ENCODE peak calls at places on chromosomes 3 and 15, in ten cellular contexts. F is ovary; T is transverse colon; K is A549; P is CD8-positive, alpha-beta memory T cell; X is adrenal gland; Q is HAP-1; C is heart left ventricle; N is pancreas; M is HFF-Myc. J is an unnamed sample.

GRCh38 chr15:89790206-89790605 is 14.1 kb downstream of the MESP2 start:
- DNase-seq in Q (no peak), C (no peak), K (no peak), N (no peak), T (no peak), M (no peak), F (no peak), P (no peak), X (no peak), J (no peak)

GRCh38 chr3:72520690-72521308 is 327.4 kb downstream of the SHQ1 start:
- DNase-seq in X (no peak), P (no peak), F (no peak), K (no peak), C (no peak), N (no peak), T (no peak), Q (no peak), M (peak; percentile 37), J (no peak)

GRCh38 chr15:45425135-45425534 is 46.8 kb upstream of the GATM start:
- DNase-seq in F (no peak), Q (no peak), X (no peak), K (no peak), N (no peak), T (no peak), P (no peak), C (no peak), M (no peak), J (no peak)

GRCh38 chr15:71149645-71150557 is 34.6 kb downstream of the THSD4 start:
- DNase-seq in Q (no peak), X (peak; percentile 55), P (no peak), T (no peak), M (no peak), K (no peak), N (peak; percentile 68), C (peak; percentile 70), F (no peak), J (no peak)

GRCh38 chr3:103365467-103365866 is 930.7 kb downstream of the ZPLD1 start:
- DNase-seq in T (no peak), N (no peak), M (no peak), F (no peak), C (no peak), X (no peak), P (no peak), K (no peak), Q (no peak), J (no peak)

GRCh38 chr3:58683001-58683845 is 16.6 kb upstream of the FAM3D start:
- DNase-seq in N (no peak), P (no peak), X (no peak), F (no peak), Q (no peak), T (no peak), C (no peak), M (peak; percentile 19), K (no peak), J (no peak)

GRCh38 chr15:59396211-59396610 is 23.5 kb upstream of the MYO1E start:
- DNase-seq in N (no peak), T (no peak), C (no peak), F (no peak), X (no peak), M (no peak), K (no peak), P (no peak), Q (no peak), J (no peak)

GRCh38 chr3:189232790-189233189 is 61.0 kb downstream of the TPRG1 start:
- DNase-seq in P (no peak), N (no peak), X (no peak), M (no peak), F (no peak), K (no peak), C (no peak), Q (no peak), T (no peak), J (no peak)

GRCh38 chr3:56291244-56291680 is 177.0 kb downstream of the ERC2 start:
- DNase-seq in P (no peak), C (no peak), F (no peak), Q (no peak), N (no peak), M (no peak), T (no peak), K (no peak), X (no peak), J (no peak)

GRCh38 chr3:64187065-64187959 is 38.0 kb downstream of the PRICKLE2 start:
- DNase-seq in M (peak; percentile 94), X (peak; percentile 85), Q (no peak), K (peak; percentile 64), T (peak; percentile 52), N (peak; percentile 81), P (no peak), C (peak; percentile 78), F (peak; percentile 82), J (no peak)

GRCh38 chr3:63864008-63864871 is 573 bp downstream of the ATXN7 start:
- DNase-seq in Q (peak; percentile 47), K (peak; percentile 25), T (peak; percentile 51), N (peak; percentile 45), P (peak; percentile 42), X (peak; percentile 25), M (no peak), C (peak; percentile 54), F (peak; percentile 37), J (no peak)

GRCh38 chr3:173066044-173066679 is 74.9 kb downstream of the SPATA16 start:
- DNase-seq in M (peak; percentile 24), T (no peak), Q (no peak), K (no peak), X (no peak), P (no peak), F (no peak), N (no peak), C (peak; percentile 31), J (no peak)

GRCh38 chr15:96342611-96343528 is 12.4 kb downstream of the NR2F2 start:
- DNase-seq in Q (no peak), F (peak; percentile 52), M (no peak), N (no peak), C (no peak), P (no peak), X (peak; percentile 16), K (no peak), T (no peak), J (no peak)

GRCh38 chr15:96343529-96344072 is 13.1 kb downstream of the NR2F2 start:
- DNase-seq in Q (no peak), N (no peak), P (no peak), K (no peak), X (no peak), M (no peak), C (no peak), F (no peak), T (no peak), J (no peak)

GRCh38 chr15:96345560-96346389 is 15.3 kb downstream of the NR2F2 start:
- DNase-seq in P (no peak), T (no peak), F (peak; percentile 89), C (no peak), Q (peak; percentile 79), K (peak; percentile 94), N (no peak), M (no peak), X (peak; percentile 93), J (no peak)

GRCh38 chr15:96344706-96345559 is 14.4 kb downstream of the NR2F2 start:
- DNase-seq in K (no peak), F (no peak), X (no peak), T (no peak), M (no peak), N (no peak), Q (no peak), C (no peak), P (no peak), J (no peak)

DNA sequence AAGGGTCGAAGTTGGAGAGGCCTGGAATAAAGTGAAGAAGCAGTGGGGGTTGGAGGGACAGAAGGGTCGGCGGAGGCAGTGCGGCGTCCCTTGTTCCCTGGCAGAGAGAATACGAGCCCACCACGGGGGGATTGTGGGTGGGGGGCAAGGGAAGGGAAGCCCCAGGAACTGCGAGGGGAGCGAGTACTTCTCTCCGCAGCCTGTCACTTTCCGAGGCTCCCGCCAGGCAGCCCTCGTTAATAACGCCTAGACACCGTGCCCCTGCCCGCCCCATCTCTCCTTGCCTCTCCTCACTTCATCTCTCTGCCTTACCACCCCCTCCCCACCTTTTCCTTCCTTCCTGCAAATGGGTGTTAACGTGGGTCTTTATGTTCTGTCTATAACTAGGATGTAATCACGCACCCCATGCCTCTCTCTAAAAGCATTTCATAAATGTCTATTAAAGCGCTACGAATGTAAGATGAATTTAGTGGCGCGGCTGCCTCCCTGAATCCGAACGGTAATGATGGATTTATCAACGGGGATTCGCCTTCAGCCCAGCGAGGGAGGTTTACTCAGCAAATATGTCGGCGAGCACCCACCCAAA is 13.7 kb downstream of the NR2F2 start:
- DNase-seq in K (no peak), C (no peak), P (no peak), X (no peak), Q (no peak), N (no peak), M (no peak), T (no peak), F (no peak), J (no peak)
- H3K4me3 ChIP-seq in K (no peak overlapping the region), C (peak overlapping the region; percentile 86), P (no peak overlapping the region), X (no peak overlapping the region), Q (no peak overlapping the region), N (no peak overlapping the region), M (peak overlapping the region; percentile 11), T (no peak overlapping the region), F (peak overlapping the region; percentile 46), J (no peak overlapping the region)

DNA sequence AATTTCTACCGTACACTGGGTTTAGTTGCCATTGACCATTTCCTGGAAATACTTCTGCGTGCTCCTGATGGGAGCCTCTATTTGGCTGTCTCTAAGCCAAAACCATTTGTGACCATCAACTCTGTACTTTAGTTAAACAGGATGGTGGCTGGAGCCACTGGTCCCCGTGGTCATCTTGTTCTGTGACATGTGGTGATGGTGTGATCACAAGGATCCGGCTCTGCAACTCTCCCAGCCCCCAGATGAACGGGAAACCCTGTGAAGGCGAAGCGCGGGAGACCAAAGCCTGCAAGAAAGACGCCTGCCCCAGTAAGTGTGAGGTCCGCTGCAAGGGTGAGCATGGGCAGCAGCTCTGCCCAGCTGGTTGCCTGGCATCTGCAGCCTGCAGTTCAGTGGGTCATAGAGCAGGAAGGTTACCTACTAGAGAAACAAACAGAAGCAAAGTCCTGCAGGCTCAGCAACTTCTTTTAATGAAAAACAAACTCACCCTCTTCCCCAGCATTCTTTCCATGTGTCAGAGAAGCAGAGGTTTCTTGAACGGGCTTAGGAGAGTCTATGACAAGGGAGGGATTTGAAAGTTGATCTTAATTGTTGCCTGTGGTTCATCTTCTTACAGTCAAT is 7.1 kb downstream of the THBS1 start:
- DNase-seq in Q (no peak), F (peak; percentile 21), N (no peak), C (no peak), T (peak; percentile 44), P (no peak), K (no peak), M (peak; percentile 25), X (no peak), J (no peak)
- H3K4me3 ChIP-seq in Q (no peak overlapping the region), F (no peak overlapping the region), N (no peak overlapping the region), C (no peak overlapping the region), T (no peak overlapping the region), P (no peak overlapping the region), K (no peak overlapping the region), M (no peak overlapping the region), X (no peak overlapping the region), J (no peak overlapping the region)

GRCh38 chr3:3145831-3146230 is 19.1 kb downstream of the TRNT1 start:
- DNase-seq in N (no peak), Q (no peak), T (no peak), P (no peak), C (no peak), X (no peak), F (no peak), M (no peak), K (no peak), J (no peak)
- H3K4me3 ChIP-seq in N (no peak overlapping the region), Q (no peak overlapping the region), T (no peak overlapping the region), P (no peak overlapping the region), C (no peak overlapping the region), X (no peak overlapping the region), F (no peak overlapping the region), M (no peak overlapping the region), K (no peak overlapping the region), J (no peak overlapping the region)

GRCh38 chr3:185983495-185984141 is 45.8 kb upstream of the TRA2B start:
- DNase-seq in N (peak; percentile 57), P (peak; percentile 36), M (no peak), Q (peak; percentile 85), C (peak; percentile 61), T (peak; percentile 75), K (peak; percentile 61), F (peak; percentile 50), X (peak; percentile 63), J (peak; percentile 80)
- H3K4me3 ChIP-seq in N (no peak overlapping the region), P (no peak overlapping the region), M (no peak overlapping the region), Q (no peak overlapping the region), C (no peak overlapping the region), T (no peak overlapping the region), K (no peak overlapping the region), F (no peak overlapping the region), X (no peak overlapping the region), J (peak overlapping the region; percentile 13)